ENCODE peak calls at places on chromosomes 5 and 9, in six cellular contexts. One of them, this sample, is unnamed.

GRCh38 chr9:134643306-134643705 is 1.7 kb downstream of the COL5A1 start:
- DNase-seq in aorta: no peak
- DNase-seq in CD8-positive, alpha-beta memory T cell: no peak
- DNase-seq in effector memory CD8-positive, alpha-beta T cell: no peak
- DNase-seq in ELR: peak
- DNase-seq in mucosa of descending colon: no peak
- DNase-seq in this sample: no peak

GRCh38 chr5:4254736-4255135 is 659.1 kb downstream of the IRX1 start:
- DNase-seq in ELR: no peak
- DNase-seq in effector memory CD8-positive, alpha-beta T cell: no peak
- DNase-seq in CD8-positive, alpha-beta memory T cell: no peak
- DNase-seq in mucosa of descending colon: no peak
- DNase-seq in aorta: no peak
- DNase-seq in this sample: no peak

GRCh38 chr5:159660401-159660800 is 255.9 kb upstream of the ADRA1B start:
- DNase-seq in mucosa of descending colon: no peak
- DNase-seq in CD8-positive, alpha-beta memory T cell: no peak
- DNase-seq in aorta: no peak
- DNase-seq in ELR: peak
- DNase-seq in effector memory CD8-positive, alpha-beta T cell: no peak
- DNase-seq in this sample: no peak

GRCh38 chr9:134593756-134594375 is 47.7 kb upstream of the COL5A1 start:
- DNase-seq in mucosa of descending colon: no peak
- DNase-seq in CD8-positive, alpha-beta memory T cell: no peak
- DNase-seq in aorta: no peak
- DNase-seq in ELR: no peak
- DNase-seq in effector memory CD8-positive, alpha-beta T cell: no peak
- DNase-seq in this sample: no peak

GRCh38 chr5:39713224-39713911 is 288.6 kb upstream of the DAB2 start:
- DNase-seq in mucosa of descending colon: no peak
- DNase-seq in CD8-positive, alpha-beta memory T cell: no peak
- DNase-seq in aorta: no peak
- DNase-seq in ELR: peak
- DNase-seq in effector memory CD8-positive, alpha-beta T cell: no peak
- DNase-seq in this sample: no peak

GRCh38 chr9:107693620-107694326 is 204.2 kb upstream of the KLF4 start:
- DNase-seq in effector memory CD8-positive, alpha-beta T cell: no peak
- DNase-seq in mucosa of descending colon: no peak
- DNase-seq in aorta: no peak
- DNase-seq in ELR: peak
- DNase-seq in CD8-positive, alpha-beta memory T cell: no peak
- DNase-seq in this sample: no peak

GRCh38 chr5:133760532-133760931 is 148.2 kb upstream of the FSTL4 start:
- DNase-seq in ELR: no peak
- DNase-seq in effector memory CD8-positive, alpha-beta T cell: no peak
- DNase-seq in aorta: no peak
- DNase-seq in mucosa of descending colon: no peak
- DNase-seq in CD8-positive, alpha-beta memory T cell: no peak
- DNase-seq in this sample: no peak

GRCh38 chr5:82314964-82315728 is 37.0 kb upstream of the RPS23 start:
- DNase-seq in ELR: no peak
- DNase-seq in mucosa of descending colon: no peak
- DNase-seq in CD8-positive, alpha-beta memory T cell: no peak
- DNase-seq in effector memory CD8-positive, alpha-beta T cell: no peak
- DNase-seq in aorta: no peak
- DNase-seq in this sample: no peak

GRCh38 chr9:31847963-31848362 is 536.5 kb upstream of the ACO1 start:
- DNase-seq in effector memory CD8-positive, alpha-beta T cell: no peak
- DNase-seq in ELR: no peak
- DNase-seq in CD8-positive, alpha-beta memory T cell: no peak
- DNase-seq in aorta: no peak
- DNase-seq in mucosa of descending colon: no peak
- DNase-seq in this sample: no peak

GRCh38 chr5:69368458-69369368 is 607 bp downstream of the AK6 start:
- DNase-seq in CD8-positive, alpha-beta memory T cell: peak
- DNase-seq in mucosa of descending colon: no peak
- DNase-seq in effector memory CD8-positive, alpha-beta T cell: no peak
- DNase-seq in ELR: no peak
- DNase-seq in aorta: no peak
- DNase-seq in this sample: no peak

GRCh38 chr9:5428794-5429528 is 8.8 kb downstream of the PLGRKT start:
- DNase-seq in ELR: peak
- DNase-seq in aorta: no peak
- DNase-seq in effector memory CD8-positive, alpha-beta T cell: no peak
- DNase-seq in mucosa of descending colon: no peak
- DNase-seq in CD8-positive, alpha-beta memory T cell: no peak
- DNase-seq in this sample: no peak

GRCh38 chr5:10801931-10802674 is 41.1 kb upstream of the DAP start:
- DNase-seq in effector memory CD8-positive, alpha-beta T cell: no peak
- DNase-seq in mucosa of descending colon: no peak
- DNase-seq in CD8-positive, alpha-beta memory T cell: no peak
- DNase-seq in ELR: no peak
- DNase-seq in aorta: no peak
- DNase-seq in this sample: no peak

GRCh38 chr9:404229-404628 is 189.6 kb downstream of the DOCK8 start:
- DNase-seq in aorta: no peak
- DNase-seq in ELR: no peak
- DNase-seq in mucosa of descending colon: no peak
- DNase-seq in effector memory CD8-positive, alpha-beta T cell: no peak
- DNase-seq in CD8-positive, alpha-beta memory T cell: no peak
- DNase-seq in this sample: no peak

GRCh38 chr9:84851935-84852585 is 182.5 kb downstream of the NTRK2 start:
- DNase-seq in effector memory CD8-positive, alpha-beta T cell: no peak
- DNase-seq in ELR: peak
- DNase-seq in mucosa of descending colon: no peak
- DNase-seq in aorta: peak
- DNase-seq in CD8-positive, alpha-beta memory T cell: no peak
- DNase-seq in this sample: no peak

GRCh38 chr5:154363411-154363810 is 82.4 kb upstream of the SAP30L start:
- DNase-seq in mucosa of descending colon: no peak
- DNase-seq in ELR: no peak
- DNase-seq in aorta: no peak
- DNase-seq in CD8-positive, alpha-beta memory T cell: no peak
- DNase-seq in effector memory CD8-positive, alpha-beta T cell: no peak
- DNase-seq in this sample: no peak

This sample was measured in immature natural killer cell.